ENCODE peak calls at places on chromosome 12, in four cellular contexts. Z is A549, T is SK-N-SH, B is HepG2. S is an unnamed sample.
A peak's percentile ranks its signal among the peaks of the same experiment; 100 is the strongest.

GRCh38 chr12:100229036-100229635 is 28.5 kb downstream of the ACTR6 start:
- DNase-seq in T (no peak), B (peak; percentile 28), Z (no peak), S (peak; percentile 1)

GRCh38 chr12:54592316-54592715 is 3.9 kb upstream of the PPP1R1A start:
- DNase-seq in Z (no peak), B (no peak), T (no peak), S (no peak)

GRCh38 chr12:51817027-51817953 is 31.2 kb downstream of the FIGNL2 start:
- DNase-seq in Z (no peak), B (no peak), T (no peak), S (no peak)

GRCh38 chr12:50786498-50787231 is 22.8 kb downstream of the ATF1 start:
- DNase-seq in B (peak; percentile 90), T (no peak), Z (peak; percentile 84), S (no peak)

GRCh38 chr12:67919406-67919805 is 69.8 kb upstream of the IFNG-AS1 start:
- DNase-seq in T (no peak), B (no peak), Z (no peak), S (no peak)

GRCh38 chr12:69105101-69105613 is 134.2 kb upstream of the CPSF6 start:
- DNase-seq in Z (no peak), T (no peak), B (no peak), S (no peak)

GRCh38 chr12:5344131-5344530 is 87.8 kb upstream of the NTF3 start:
- DNase-seq in T (no peak), Z (no peak), B (no peak), S (no peak)

GRCh38 chr12:110739894-110740293 is 2.8 kb downstream of the PPP1CC start:
- DNase-seq in Z (no peak), B (no peak), T (no peak), S (no peak)

GRCh38 chr12:6964605-6965025 is 5.8 kb downstream of the PHB2 start:
- DNase-seq in Z (no peak), T (no peak), B (no peak), S (no peak)

GRCh38 chr12:6962285-6963015 is 8.0 kb downstream of the PHB2 start:
- DNase-seq in B (no peak), Z (no peak), T (peak; percentile 35), S (no peak)

GRCh38 chr12:6961695-6962284 is 8.7 kb downstream of the PHB2 start:
- DNase-seq in T (peak; percentile 78), Z (peak; percentile 85), B (peak; percentile 81), S (no peak)

GRCh38 chr12:6963741-6964446 is 6.6 kb downstream of the PHB2 start:
- DNase-seq in T (peak; percentile 24), B (no peak), Z (no peak), S (no peak)

DNA sequence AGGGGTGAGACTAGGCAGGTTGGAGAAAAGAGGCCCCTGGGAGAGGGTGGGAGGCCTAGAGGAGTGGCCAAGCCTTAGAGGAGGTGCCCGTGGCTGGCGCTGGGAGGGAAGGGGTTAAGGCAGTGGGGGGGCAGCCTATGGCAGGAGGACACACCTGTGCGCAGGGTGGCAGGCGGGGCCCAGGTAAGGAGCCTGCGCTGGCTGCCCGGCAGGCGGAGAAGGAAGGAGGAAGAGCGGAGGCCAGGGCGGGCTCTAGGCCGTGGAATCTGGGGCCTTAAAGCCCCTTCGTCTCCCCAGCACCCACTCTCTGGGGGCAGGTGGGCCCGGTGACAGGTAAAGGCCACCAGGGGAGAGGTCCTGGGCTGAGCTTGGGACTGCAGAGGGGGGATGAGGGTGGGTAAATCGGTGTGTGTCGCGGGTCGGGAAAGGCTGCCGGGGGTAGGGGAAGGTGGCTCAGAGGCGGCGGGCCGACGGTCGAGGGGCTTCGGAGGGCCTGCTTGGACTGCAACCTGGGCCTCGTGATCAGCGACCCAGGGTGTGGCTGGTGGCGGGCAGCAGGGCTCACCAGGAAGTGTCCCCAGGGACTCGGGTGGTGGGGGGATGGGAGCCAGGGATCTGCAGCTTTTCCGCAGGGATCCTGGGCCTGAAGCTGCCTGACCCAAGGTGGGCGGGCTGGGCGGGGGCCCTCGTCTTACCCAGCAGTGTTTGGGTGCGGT is 7.3 kb downstream of the PHB2 start:
- DNase-seq in B (no peak), Z (no peak), T (peak; percentile 38), S (no peak)
- TF ChIP-seq PBX3 in B (no peak), Z (no peak), T (no peak), S (no peak)

GRCh38 chr12:77608157-77608755 is 222.4 kb upstream of the NAV3 start:
- DNase-seq in Z (no peak), T (no peak), B (no peak), S (no peak)

GRCh38 chr12:77603923-77604322 is 226.8 kb upstream of the NAV3 start:
- DNase-seq in T (no peak), Z (no peak), B (no peak), S (no peak)

GRCh38 chr12:77609016-77609415 is 221.7 kb upstream of the NAV3 start:
- DNase-seq in T (no peak), B (no peak), Z (no peak), S (no peak)

GRCh38 chr12:77601069-77601468 is 229.6 kb upstream of the NAV3 start:
- DNase-seq in T (no peak), B (no peak), Z (no peak), S (no peak)

DNA sequence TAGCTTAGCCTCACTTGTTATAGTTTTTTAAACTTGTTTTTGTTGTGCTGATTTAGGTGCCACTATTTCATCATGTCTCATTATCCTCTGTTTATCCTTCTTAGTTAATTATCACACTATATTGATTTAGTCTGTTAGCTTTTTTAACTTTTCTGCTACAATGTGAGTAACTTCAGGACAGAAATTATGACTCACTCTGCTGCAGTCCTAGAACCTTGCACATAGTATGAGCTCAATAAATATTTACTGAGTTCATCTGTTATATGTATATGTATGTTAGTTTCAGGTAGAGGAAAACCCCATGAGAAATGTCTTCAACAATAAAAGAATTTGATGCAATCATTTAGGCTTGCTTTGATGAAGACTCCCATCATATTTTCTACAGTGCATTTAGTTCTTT is 224.3 kb upstream of the NAV3 start:
- DNase-seq in T (no peak), B (no peak), Z (no peak), S (no peak)
- TF ChIP-seq RAD21 in T (no peak), B (no peak), Z (no peak), S (no peak)

GRCh38 chr12:17017402-17017801 is 411.4 kb upstream of the LMO3 start:
- DNase-seq in B (no peak), Z (no peak), T (no peak), S (no peak)

GRCh38 chr12:17020765-17021164 is 414.8 kb upstream of the LMO3 start:
- DNase-seq in T (no peak), B (no peak), Z (no peak), S (no peak)

GRCh38 chr12:17015501-17015900 is 409.5 kb upstream of the LMO3 start:
- DNase-seq in Z (no peak), B (no peak), T (no peak), S (no peak)

DNA sequence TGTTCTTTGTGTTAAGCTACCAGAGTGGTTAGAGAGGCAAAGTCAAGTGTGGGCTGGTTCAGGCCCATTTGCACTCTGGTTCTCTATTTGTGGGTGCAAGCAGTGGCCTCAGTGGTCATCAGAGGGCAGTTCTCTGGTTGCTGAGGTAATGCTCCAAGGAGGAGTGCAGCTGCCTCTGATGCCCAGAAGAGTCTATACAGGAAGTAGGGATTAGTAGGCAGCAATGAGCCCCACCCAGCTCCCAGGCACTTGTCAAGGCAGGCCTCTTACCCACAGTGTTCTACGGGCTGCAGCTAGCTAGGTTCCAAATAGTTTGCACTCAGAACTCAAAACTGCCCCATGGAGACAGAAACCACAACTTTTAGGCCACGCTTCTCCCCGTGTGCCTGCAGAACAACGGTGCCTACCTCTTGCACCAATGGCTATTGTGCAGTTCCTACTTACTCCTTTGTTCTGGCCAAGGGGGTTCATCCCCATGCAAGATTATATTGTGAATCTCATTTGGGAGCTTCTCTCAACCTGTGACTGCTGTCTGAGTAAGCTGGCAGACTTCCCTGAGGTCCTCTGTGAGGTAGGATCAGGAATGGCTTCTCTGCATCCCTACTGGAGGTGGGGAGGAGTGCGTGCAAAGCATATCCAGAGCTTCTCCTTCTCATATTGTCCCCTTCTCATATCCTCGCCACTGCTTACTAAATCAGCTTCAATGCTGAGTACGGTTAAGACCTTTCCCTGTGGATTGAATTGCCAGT is 410.3 kb upstream of the LMO3 start:
- DNase-seq in T (no peak), Z (no peak), B (no peak), S (no peak)
- TF ChIP-seq PBX3 in T (no peak), Z (no peak), B (no peak), S (no peak)

GRCh38 chr12:74111688-74112360 is 425.8 kb upstream of the ATXN7L3B start:
- DNase-seq in B (peak; percentile 13), Z (no peak), T (peak; percentile 1), S (no peak)
- TF ChIP-seq RAD21 in B (no peak), Z (peak; percentile 57), T (peak; percentile 64), S (peak; percentile 55)

GRCh38 chr12:24596768-24597388 is 352.0 kb downstream of the BCAT1 start:
- DNase-seq in B (peak; percentile 24), Z (peak; percentile 15), T (peak; percentile 59), S (no peak)
- TF ChIP-seq PBX3 in B (no peak), Z (no peak), T (no peak), S (no peak)

GRCh38 chr12:79326225-79326624 is 364.5 kb downstream of the PAWR start:
- DNase-seq in B (no peak), Z (no peak), T (no peak), S (no peak)
- TF ChIP-seq RAD21 in B (no peak), Z (no peak), T (no peak), S (no peak)

GRCh38 chr12:46472893-46473633 is 100.5 kb upstream of the SLC38A2 start:
- DNase-seq in Z (no peak), T (peak; percentile 47), B (peak; percentile 60), S (no peak)
- TF ChIP-seq PBX3 in Z (no peak), T (peak; percentile 70), B (no peak), S (no peak)